ENCODE peak calls at places on chromosomes 2 and 18, in six cellular contexts. W is Panc1, N is A549, V is tibial artery, X is transverse colon, R is PC-9. M is an unnamed sample.

GRCh38 chr18:5455644-5456043 is 88.2 kb downstream of the EPB41L3 start:
- DNase-seq in V (no peak), R (no peak), N (no peak), X (no peak), W (no peak), M (no peak)

GRCh38 chr2:240644859-240645301 is 19.6 kb downstream of the GPR35 start:
- DNase-seq in W (no peak), V (peak), R (no peak), X (no peak), N (no peak), M (no peak)

GRCh38 chr2:29281086-29281485 is 165.9 kb downstream of the CLIP4 start:
- DNase-seq in N (no peak), V (peak), X (no peak), W (no peak), R (no peak), M (no peak)

GRCh38 chr2:102796337-102796736 is 34.5 kb downstream of the TMEM182 start:
- DNase-seq in V (no peak), R (no peak), X (no peak), N (no peak), W (no peak), M (peak)

GRCh38 chr2:39870871-39871270 is 91.8 kb upstream of the THUMPD2 start:
- DNase-seq in V (no peak), W (no peak), R (no peak), N (no peak), X (no peak), M (no peak)

GRCh38 chr2:190477563-190478454 is 56.7 kb downstream of the NEMP2 start:
- DNase-seq in X (no peak), N (no peak), R (no peak), V (no peak), W (no peak), M (peak)

GRCh38 chr2:213122730-213123129 is 28.7 kb downstream of the IKZF2 start:
- DNase-seq in R (no peak), X (no peak), V (no peak), N (no peak), W (no peak), M (no peak)

GRCh38 chr2:192155521-192156118 is 39.1 kb downstream of the TMEFF2 start:
- DNase-seq in R (no peak), N (no peak), X (no peak), V (no peak), W (no peak), M (no peak)

GRCh38 chr18:11992096-11992785 is 10.9 kb downstream of the IMPA2 start:
- DNase-seq in V (peak), R (no peak), N (no peak), X (no peak), W (no peak), M (no peak)

GRCh38 chr2:65845442-65846182 is 413.2 kb upstream of the SPRED2 start:
- DNase-seq in X (no peak), N (no peak), W (no peak), R (no peak), V (no peak), M (no peak)

GRCh38 chr18:62510744-62511143 is 12.1 kb upstream of the ZCCHC2 start:
- DNase-seq in R (peak), X (no peak), N (no peak), W (no peak), V (no peak), M (no peak)

GRCh38 chr2:128628996-128629395 is 310.3 kb upstream of the HS6ST1 start:
- DNase-seq in W (no peak), X (no peak), N (no peak), V (no peak), R (no peak), M (no peak)

GRCh38 chr18:48918156-48918555 is 32.6 kb downstream of the SMAD7 start:
- DNase-seq in X (no peak), V (peak), R (no peak), N (no peak), W (no peak), M (no peak)

GRCh38 chr2:186256540-186256939 is 229.5 kb upstream of the ZC3H15 start:
- DNase-seq in X (no peak), W (no peak), R (no peak), N (peak), V (no peak), M (no peak)

GRCh38 chr2:231680992-231681852 is 27.1 kb upstream of the PTMA start:
- DNase-seq in N (peak), X (peak), V (peak), R (peak), W (no peak), M (peak)

GRCh38 chr18:23875966-23876365 is 138.6 kb upstream of the TTC39C start:
- DNase-seq in R (no peak), V (no peak), W (no peak), N (no peak), X (no peak), M (no peak)

GRCh38 chr18:49704334-49704733 is 109.0 kb downstream of the ACAA2 start:
- DNase-seq in V (no peak), N (no peak), R (no peak), W (no peak), X (no peak), M (no peak)

GRCh38 chr2:74481961-74482800 is 617 bp downstream of the CCDC142 start:
- DNase-seq in W (no peak), V (peak), R (peak), N (no peak), X (peak), M (no peak)

GRCh38 chr2:12399244-12399643 is 317.5 kb upstream of the TRIB2 start:
- DNase-seq in V (no peak), W (no peak), R (no peak), N (no peak), X (no peak), M (peak)

GRCh38 chr2:8089596-8089995 is 592.3 kb upstream of the ID2 start:
- DNase-seq in V (no peak), X (no peak), R (no peak), N (no peak), W (no peak), M (no peak)

GRCh38 chr2:199025146-199025545 is 432.6 kb downstream of the SATB2 start:
- DNase-seq in N (no peak), X (no peak), V (no peak), W (no peak), R (no peak), M (no peak)

GRCh38 chr2:176692518-176692917 is 423.3 kb downstream of the MTX2 start:
- DNase-seq in N (no peak), R (no peak), W (no peak), V (no peak), X (no peak), M (no peak)

GRCh38 chr2:179017958-179018357 is 32.0 kb downstream of the CCDC141 start:
- DNase-seq in W (no peak), R (no peak), X (no peak), N (no peak), V (no peak), M (no peak)

GRCh38 chr2:102439065-102439695 is 16.2 kb downstream of the IL18RAP start:
- DNase-seq in W (no peak), R (peak), V (no peak), N (no peak), X (no peak), M (no peak)

GRCh38 chr2:38528008-38528442 is 74.7 kb downstream of the HNRNPLL start:
- DNase-seq in W (no peak), V (no peak), X (no peak), R (peak), N (peak), M (no peak)

GRCh38 chr2:187994464-187995331 is 297.0 kb upstream of the GULP1 start:
- DNase-seq in R (no peak), X (no peak), W (no peak), V (no peak), N (no peak), M (no peak)

GRCh38 chr2:239400000-239400831 is 604 bp downstream of the HDAC4 start:
- DNase-seq in X (peak), V (no peak), N (peak), R (no peak), W (no peak), M (peak)

GRCh38 chr18:11591957-11592356 is 17.4 kb upstream of the SLC35G4 start:
- DNase-seq in N (no peak), W (no peak), R (no peak), V (no peak), X (no peak), M (no peak)

GRCh38 chr2:201500534-201500933 is 49.0 kb downstream of the STRADB start:
- DNase-seq in V (no peak), R (no peak), N (no peak), X (no peak), W (no peak), M (no peak)

GRCh38 chr18:44793186-44793585 is 112.5 kb downstream of the SETBP1 start:
- DNase-seq in N (no peak), V (no peak), R (no peak), W (no peak), X (no peak), M (no peak)

GRCh38 chr2:64456298-64456697 is 2.3 kb downstream of the LGALSL start:
- DNase-seq in V (no peak), X (no peak), W (no peak), R (no peak), N (no peak), M (no peak)

GRCh38 chr2:144011553-144011952 is 508.4 kb downstream of the ZEB2 start:
- DNase-seq in R (no peak), W (no peak), X (no peak), V (no peak), N (no peak), M (no peak)

GRCh38 chr2:8906208-8906607 is 68.8 kb upstream of the KIDINS220 start:
- DNase-seq in N (no peak), X (peak), W (no peak), R (peak), V (no peak), M (no peak)

GRCh38 chr18:25701821-25702220 is 349.9 kb upstream of the ZNF521 start:
- DNase-seq in N (no peak), X (no peak), R (no peak), W (no peak), V (no peak), M (no peak)

GRCh38 chr18:56289381-56289780 is 349.0 kb downstream of the TXNL1 start:
- DNase-seq in X (no peak), R (no peak), V (no peak), W (no peak), N (no peak), M (no peak)

GRCh38 chr2:212328129-212328528 is 210.5 kb downstream of the ERBB4 start:
- DNase-seq in N (no peak), W (no peak), R (no peak), X (no peak), V (no peak), M (no peak)

DNA sequence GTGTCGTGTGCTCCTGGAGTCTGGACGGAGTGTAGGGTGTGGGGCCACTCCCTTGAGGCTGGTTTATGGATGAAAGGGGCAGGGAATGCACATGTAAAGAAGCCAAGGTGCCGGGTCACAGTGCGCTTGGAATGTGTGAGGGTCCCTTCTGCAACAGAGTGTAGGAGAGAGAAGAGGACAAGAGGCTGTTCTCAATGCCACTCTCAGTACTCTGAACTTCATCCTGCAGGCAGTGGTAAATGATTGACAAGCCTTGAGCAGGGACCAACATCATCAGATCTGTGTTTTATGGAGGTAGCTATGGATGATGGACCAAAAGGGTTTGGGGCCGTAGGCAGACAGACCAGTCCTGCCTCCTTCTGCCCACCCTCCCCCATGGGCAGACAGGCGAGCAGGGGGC is 7.2 kb upstream of the ALKAL2 start:
- DNase-seq in V (no peak), R (no peak), W (no peak), X (no peak), N (no peak), M (no peak)
- H3K27ac ChIP-seq in V (no peak), R (no peak), W (no peak), X (no peak), N (no peak), M (no peak)

DNA sequence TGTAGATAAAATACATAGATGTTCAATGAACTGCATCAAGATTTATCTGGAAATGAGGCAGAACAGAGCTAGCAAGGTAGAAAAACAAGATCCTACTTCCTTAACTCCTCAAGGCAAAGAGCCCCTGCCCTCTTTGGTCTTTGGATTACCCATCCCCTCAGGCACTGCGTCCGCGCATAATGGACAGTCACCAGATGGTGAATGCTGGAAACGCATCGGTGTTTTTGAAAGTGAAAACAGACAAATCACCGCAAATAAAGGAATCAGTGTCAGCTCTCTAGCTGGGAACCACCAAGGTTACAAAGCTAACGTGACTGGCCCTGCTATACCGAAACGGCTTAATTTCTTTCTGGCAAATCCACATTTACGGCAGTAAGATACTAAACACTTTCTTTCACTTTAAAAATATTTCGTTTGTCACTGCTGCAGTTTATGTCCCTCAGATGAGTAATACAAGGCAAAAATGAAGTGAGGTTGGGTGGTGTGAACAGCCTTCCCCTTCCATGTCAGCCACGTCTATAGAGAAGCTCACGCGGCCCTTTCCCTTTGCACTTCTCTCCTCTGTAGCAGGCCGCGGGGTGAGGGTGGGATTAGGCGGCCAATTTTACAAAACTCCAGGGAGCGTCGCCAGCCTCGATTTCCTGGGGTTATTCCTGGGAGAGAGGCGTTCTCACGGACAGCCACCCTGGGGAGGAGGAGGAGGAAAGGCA is 620 bp upstream of the GALR1 start:
- DNase-seq in X (no peak), V (no peak), N (no peak), R (no peak), W (no peak), M (no peak)
- H3K4me3 ChIP-seq in X (peak), V (peak), N (peak), R (no peak), W (peak), M (peak)

GRCh38 chr18:28108801-28109200 is 68.1 kb downstream of the CDH2 start:
- DNase-seq in R (no peak), W (no peak), V (no peak), X (no peak), N (no peak), M (no peak)
- H3K27ac ChIP-seq in R (no peak), W (no peak), V (no peak), X (no peak), N (no peak), M (no peak)

GRCh38 chr2:180698668-180699067 is 281.7 kb upstream of the UBE2E3 start:
- DNase-seq in W (no peak), R (no peak), X (no peak), N (no peak), V (no peak), M (no peak)

GRCh38 chr2:180695570-180695969 is 284.8 kb upstream of the UBE2E3 start:
- DNase-seq in V (no peak), W (no peak), X (no peak), N (no peak), R (no peak), M (no peak)

GRCh38 chr2:180694445-180695421 is 285.7 kb upstream of the UBE2E3 start:
- DNase-seq in N (no peak), X (no peak), R (no peak), W (no peak), V (no peak), M (no peak)

GRCh38 chr2:180696005-180696404 is 284.4 kb upstream of the UBE2E3 start:
- DNase-seq in X (no peak), V (no peak), N (no peak), W (no peak), R (no peak), M (no peak)

DNA sequence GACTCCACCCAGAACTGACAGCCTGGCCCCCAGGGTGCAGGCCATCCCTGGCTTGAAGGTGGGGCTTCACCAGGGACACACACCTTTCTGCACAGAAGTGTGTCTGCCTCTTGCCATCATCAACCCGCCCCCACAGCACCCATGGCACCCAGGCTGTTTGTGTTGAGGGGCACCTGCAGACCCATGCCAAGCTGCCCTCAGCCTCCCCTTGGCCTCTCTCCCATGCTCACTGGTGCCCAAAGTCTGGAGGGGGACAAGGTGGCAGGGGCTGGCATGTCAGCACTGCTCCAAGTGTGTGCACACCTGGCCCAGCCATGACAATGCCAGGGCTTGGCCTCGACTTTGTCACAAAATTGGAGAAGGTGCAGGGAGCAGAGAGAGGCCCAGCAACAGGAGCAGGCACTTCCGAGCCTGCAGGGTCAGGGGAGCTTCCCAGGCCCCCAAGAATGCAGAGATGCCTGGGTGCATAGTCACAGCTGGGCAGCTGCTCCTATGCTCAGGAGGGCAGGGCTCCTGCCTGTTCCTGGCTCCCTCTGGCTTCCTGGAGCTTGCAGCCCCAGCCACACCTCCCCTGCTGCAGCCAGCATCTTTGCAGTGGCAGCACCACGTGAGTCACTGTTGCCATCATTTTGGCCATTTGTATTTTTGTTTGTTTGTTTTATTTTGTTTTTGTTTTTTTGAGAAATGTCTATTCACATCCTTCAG is 280.6 kb upstream of the UBE2E3 start:
- DNase-seq in R (no peak), W (no peak), X (no peak), N (no peak), V (peak), M (no peak)
- H3K4me3 ChIP-seq in R (no peak), W (no peak), X (no peak), N (no peak), V (no peak), M (no peak)

DNA sequence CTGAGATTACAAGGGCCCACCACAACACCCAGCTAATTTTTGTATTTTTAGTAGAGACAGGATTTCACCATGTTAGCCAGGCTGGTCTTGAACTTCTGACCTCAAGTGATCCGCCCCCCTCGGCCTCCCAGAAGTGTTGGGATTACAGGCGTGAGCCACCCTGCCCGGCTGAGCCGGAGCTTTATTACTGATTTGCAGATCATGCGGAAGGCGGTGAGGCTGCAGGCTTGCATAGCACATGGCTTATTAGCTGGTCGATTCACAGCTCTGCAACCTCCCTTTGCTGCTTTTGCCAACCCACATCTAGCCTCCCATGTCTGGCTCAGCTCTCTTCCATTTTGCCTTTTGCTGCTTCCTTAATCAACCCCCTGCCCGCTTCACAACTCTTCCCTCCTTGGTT is 210.3 kb downstream of the VAPA start:
- DNase-seq in R (no peak), W (no peak), N (no peak), X (no peak), V (no peak), M (no peak)
- H3K27ac ChIP-seq in R (no peak), W (no peak), N (no peak), X (no peak), V (no peak), M (no peak)

DNA sequence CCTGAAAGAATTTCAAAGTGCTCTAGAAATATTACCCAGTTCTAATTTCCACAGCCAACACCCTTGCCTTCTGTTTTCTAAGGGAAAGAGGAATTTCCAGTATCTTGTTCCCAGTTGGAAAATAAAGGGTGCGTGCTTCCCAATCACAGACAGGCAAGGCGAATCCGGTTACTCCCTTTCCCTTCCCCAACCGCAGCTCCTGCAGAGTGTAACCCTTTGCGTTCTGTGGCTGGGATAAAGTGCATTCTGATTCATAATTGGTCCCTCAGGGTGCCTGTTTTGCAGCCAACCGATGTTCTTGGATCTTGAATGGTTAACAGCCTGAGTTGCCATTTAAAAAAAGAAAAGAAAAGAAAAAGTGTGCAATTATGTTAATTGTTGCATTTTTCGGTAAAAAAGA is 40.6 kb upstream of the PGAP1 start:
- DNase-seq in N (no peak), W (no peak), V (no peak), X (no peak), R (no peak), M (no peak)
- H3K4me3 ChIP-seq in N (no peak), W (no peak), V (no peak), X (peak), R (no peak), M (no peak)

DNA sequence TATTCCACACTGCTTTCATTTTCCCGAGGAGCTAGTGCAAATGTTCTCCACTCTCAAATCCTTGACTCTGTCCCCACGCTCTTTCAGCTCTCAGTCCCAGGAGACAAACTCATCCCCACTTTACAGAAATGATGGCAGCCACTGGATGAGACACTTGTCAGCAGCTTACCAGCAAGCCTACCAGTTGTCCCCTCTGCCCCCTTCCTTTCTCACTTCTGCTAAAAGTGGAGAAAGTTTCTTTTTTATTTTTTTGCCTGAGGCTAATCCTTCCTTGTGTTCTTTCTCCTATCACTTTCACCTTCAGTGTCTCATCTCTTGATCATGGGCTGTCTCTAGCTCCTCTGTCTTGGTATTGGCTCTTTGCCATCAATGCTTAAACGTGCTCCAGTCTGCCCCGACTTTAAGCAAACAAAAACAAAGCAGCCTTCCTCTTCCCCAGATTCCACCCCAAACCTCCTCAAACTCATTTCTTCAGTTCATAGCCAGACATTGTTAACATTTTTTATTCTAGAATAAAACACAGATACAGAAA is 64.5 kb downstream of the TTC32 start:
- DNase-seq in N (no peak), X (no peak), R (no peak), W (no peak), V (no peak), M (no peak)
- H3K27ac ChIP-seq in N (no peak), X (no peak), R (no peak), W (no peak), V (peak), M (no peak)

M was measured in prostate gland.